ENCODE peak calls at places on chromosome 20, in four cellular contexts. C is HEK293T, L is heart left ventricle, Q is NCI-H187 treated with DMSO at 0.1 percent for 48 hours. S is an unnamed sample.

GRCh38 chr20:63216041-63216848 is at the start of gene YTHDF1:
- DNase-seq in Q (peak; percentile 89), C (peak; percentile 99), L (peak; percentile 98), S (peak; percentile 92)

GRCh38 chr20:47809561-47809960 is 24.3 kb upstream of the SULF2 start:
- DNase-seq in C (no peak), L (no peak), Q (no peak), S (no peak)

GRCh38 chr20:36155991-36156390 is 1.5 kb downstream of the EPB41L1 start:
- DNase-seq in Q (no peak), C (no peak), L (no peak), S (no peak)

GRCh38 chr20:40982415-40983145 is 46.0 kb upstream of the TOP1 start:
- DNase-seq in L (no peak), Q (no peak), C (no peak), S (no peak)

GRCh38 chr20:50814438-50815161 is 19.7 kb downstream of the BCAS4 start:
- DNase-seq in C (no peak), L (no peak), Q (no peak), S (no peak)

GRCh38 chr20:49432562-49432961 is 49.9 kb downstream of the KCNB1 start:
- DNase-seq in C (no peak), Q (no peak), L (no peak), S (no peak)

GRCh38 chr20:63152322-63153253 is 63.3 kb downstream of the YTHDF1 start:
- DNase-seq in C (no peak), Q (no peak), L (peak; percentile 15), S (no peak)

GRCh38 chr20:19408971-19409370 is 196.5 kb downstream of the SLC24A3 start:
- DNase-seq in L (no peak), Q (no peak), C (no peak), S (no peak)

GRCh38 chr20:46060301-46060881 is 29.4 kb downstream of the NCOA5 start:
- DNase-seq in C (no peak), Q (no peak), L (no peak), S (no peak)

GRCh38 chr20:9807176-9807575 is 31.7 kb downstream of the PAK5 start:
- DNase-seq in Q (no peak), C (no peak), L (no peak), S (no peak)

GRCh38 chr20:59778615-59779200 is 154.7 kb downstream of the SYCP2 start:
- DNase-seq in C (no peak), Q (no peak), L (no peak), S (no peak)

GRCh38 chr20:36950432-36951197 is 893 bp downstream of the SAMHD1 start:
- DNase-seq in L (peak; percentile 35), Q (no peak), C (peak; percentile 42), S (no peak)

GRCh38 chr20:10216146-10216741 is 2.4 kb upstream of the SNAP25 start:
- DNase-seq in Q (no peak), C (no peak), L (no peak), S (no peak)

GRCh38 chr20:642398-643174 is 10.4 kb downstream of the SRXN1 start:
- DNase-seq in C (no peak), Q (no peak), L (peak; percentile 53), S (no peak)

GRCh38 chr20:9270831-9271230 is 201.9 kb downstream of the PLCB4 start:
- DNase-seq in L (no peak), C (no peak), Q (no peak), S (peak; percentile 89)

GRCh38 chr20:44693625-44694024 is 21.5 kb upstream of the CCN5 start:
- DNase-seq in Q (no peak), C (no peak), L (no peak), S (no peak)

GRCh38 chr20:57459278-57459677 is 65.7 kb downstream of the CTCFL start:
- DNase-seq in L (no peak), Q (no peak), C (no peak), S (peak; percentile 17)